ENCODE peak calls at places on chromosomes 6 and 20, in six cellular contexts. C, T, W, L, K and X are unnamed samples.

GRCh38 chr6:30259140-30260035 is 46.2 kb upstream of the TRIM26 start:
- DNase-seq in C (peak; percentile 83), T (peak; percentile 90), W (peak; percentile 18), L (peak; percentile 74), K (peak; percentile 38), X (no peak)

GRCh38 chr6:121652726-121653623 is 217.5 kb downstream of the GJA1 start:
- DNase-seq in C (no peak), T (peak; percentile 10), W (no peak), L (no peak), K (no peak), X (no peak)

GRCh38 chr6:12083763-12084162 is 71.7 kb downstream of the HIVEP1 start:
- DNase-seq in C (no peak), T (no peak), W (no peak), L (no peak), K (no peak), X (no peak)

GRCh38 chr6:119119989-119120388 is 41.5 kb upstream of the FAM184A start:
- DNase-seq in C (no peak), T (no peak), W (no peak), L (no peak), K (no peak), X (peak; percentile 74)

GRCh38 chr6:150301871-150302800 is 66.7 kb upstream of the IYD start:
- DNase-seq in C (peak; percentile 2), T (no peak), W (peak; percentile 30), L (no peak), K (no peak), X (no peak)

GRCh38 chr6:57261896-57262295 is 39.8 kb upstream of the RAB23 start:
- DNase-seq in C (no peak), T (no peak), W (no peak), L (no peak), K (no peak), X (no peak)

GRCh38 chr20:7926767-7927166 is 13.5 kb downstream of the HAO1 start:
- DNase-seq in C (peak; percentile 23), T (peak; percentile 10), W (no peak), L (no peak), K (no peak), X (no peak)

GRCh38 chr20:6886065-6886729 is 118.7 kb downstream of the BMP2 start:
- DNase-seq in C (no peak), T (no peak), W (no peak), L (no peak), K (no peak), X (no peak)

GRCh38 chr6:56932891-56933473 is 21.9 kb upstream of the BEND6 start:
- DNase-seq in C (no peak), T (no peak), W (no peak), L (no peak), K (no peak), X (no peak)

GRCh38 chr6:136551103-136551502 is 881 bp upstream of the MAP7 start:
- DNase-seq in C (no peak), T (peak; percentile 41), W (peak; percentile 17), L (no peak), K (no peak), X (no peak)

GRCh38 chr6:11732036-11732545 is 46.5 kb downstream of the ADTRP start:
- DNase-seq in C (no peak), T (no peak), W (no peak), L (peak; percentile 99), K (no peak), X (peak; percentile 99)

GRCh38 chr6:169520104-169520503 is 181.7 kb downstream of the WDR27 start:
- DNase-seq in C (no peak), T (no peak), W (no peak), L (no peak), K (no peak), X (no peak)

GRCh38 chr6:2209226-2209809 is 36.1 kb downstream of the GMDS start:
- DNase-seq in C (peak; percentile 72), T (peak; percentile 40), W (peak; percentile 49), L (peak; percentile 15), K (peak; percentile 50), X (peak; percentile 48)

GRCh38 chr6:170296423-170296745 is 5.5 kb upstream of the DLL1 start:
- DNase-seq in C (no peak), T (peak; percentile 60), W (no peak), L (no peak), K (no peak), X (no peak)

GRCh38 chr20:10217517-10218410 is 866 bp upstream of the SNAP25 start:
- DNase-seq in C (no peak), T (peak; percentile 77), W (no peak), L (no peak), K (no peak), X (no peak)

GRCh38 chr6:128569737-128570438 is 49.5 kb upstream of the PTPRK start:
- DNase-seq in C (no peak), T (no peak), W (no peak), L (no peak), K (peak; percentile 29), X (no peak)

GRCh38 chr20:35523298-35523888 is 6.1 kb downstream of the C20orf173 start:
- DNase-seq in C (peak; percentile 47), T (peak; percentile 43), W (peak; percentile 66), L (no peak), K (no peak), X (no peak)

GRCh38 chr6:107743311-107743710 is 80.8 kb downstream of the SCML4 start:
- DNase-seq in C (no peak), T (no peak), W (no peak), L (no peak), K (no peak), X (no peak)

GRCh38 chr6:56897789-56898509 is 57.0 kb upstream of the BEND6 start:
- DNase-seq in C (no peak), T (no peak), W (no peak), L (no peak), K (no peak), X (no peak)

GRCh38 chr6:30814137-30815084 is 69.9 kb upstream of the DDR1 start:
- DNase-seq in C (no peak), T (no peak), W (peak; percentile 64), L (no peak), K (no peak), X (peak; percentile 62)

GRCh38 chr6:167350731-167351655 is 26.1 kb downstream of the TTLL2 start:
- DNase-seq in C (no peak), T (peak; percentile 80), W (peak; percentile 60), L (peak; percentile 11), K (peak; percentile 89), X (peak; percentile 51)

GRCh38 chr6:156065838-156066237 is 610.2 kb upstream of the NOX3 start:
- DNase-seq in C (no peak), T (no peak), W (no peak), L (no peak), K (no peak), X (no peak)

GRCh38 chr6:164210323-164210722 is 795.8 kb downstream of the QKI start:
- DNase-seq in C (no peak), T (no peak), W (no peak), L (no peak), K (no peak), X (no peak)

GRCh38 chr20:34747479-34747878 is 43.3 kb downstream of the TP53INP2 start:
- DNase-seq in C (no peak), T (no peak), W (no peak), L (no peak), K (no peak), X (no peak)

GRCh38 chr20:965956-966355 is 36.2 kb downstream of the RSPO4 start:
- DNase-seq in C (no peak), T (no peak), W (no peak), L (no peak), K (no peak), X (no peak)

GRCh38 chr6:138662474-138662873 is 111.1 kb upstream of the CCDC28A start:
- DNase-seq in C (peak; percentile 53), T (no peak), W (no peak), L (no peak), K (no peak), X (no peak)

GRCh38 chr6:118706702-118707101 is 55.3 kb upstream of the CEP85L start:
- DNase-seq in C (no peak), T (no peak), W (no peak), L (no peak), K (no peak), X (no peak)

GRCh38 chr6:158047120-158047518 is 65.5 kb downstream of the SYNJ2 start:
- DNase-seq in C (no peak), T (no peak), W (no peak), L (no peak), K (no peak), X (no peak)

GRCh38 chr20:38804682-38805501 is 605 bp upstream of the PPP1R16B start:
- DNase-seq in C (no peak), T (no peak), W (peak; percentile 28), L (peak; percentile 65), K (peak; percentile 70), X (no peak)

GRCh38 chr20:37358366-37359150 is 12.6 kb downstream of the SRC start:
- DNase-seq in C (no peak), T (peak; percentile 19), W (no peak), L (no peak), K (no peak), X (no peak)
- H3K27ac ChIP-seq in C (no peak overlapping the region), T (no peak overlapping the region), W (no peak overlapping the region), L (no peak overlapping the region), K (no peak overlapping the region), X (peak overlapping the region; percentile 21)

GRCh38 chr6:4929319-4929718 is 74.5 kb downstream of the RPP40 start:
- DNase-seq in C (no peak), T (no peak), W (no peak), L (no peak), K (no peak), X (no peak)

GRCh38 chr6:4931530-4932505 is 72.0 kb downstream of the RPP40 start:
- DNase-seq in C (peak; percentile 74), T (no peak), W (no peak), L (no peak), K (no peak), X (no peak)

GRCh38 chr6:4930025-4930692 is 73.7 kb downstream of the RPP40 start:
- DNase-seq in C (no peak), T (no peak), W (no peak), L (no peak), K (no peak), X (no peak)

GRCh38 chr6:4925580-4925979 is 78.3 kb downstream of the RPP40 start:
- DNase-seq in C (no peak), T (no peak), W (no peak), L (no peak), K (peak; percentile 56), X (no peak)

GRCh38 chr6:4928426-4928825 is 75.4 kb downstream of the RPP40 start:
- DNase-seq in C (no peak), T (no peak), W (peak; percentile 80), L (no peak), K (no peak), X (no peak)
- TF ChIP-seq GABPA in C (no peak), T (no peak), W (peak; percentile 30), L (no peak), K (no peak), X (no peak)

GRCh38 chr6:42440027-42440426 is 11.7 kb downstream of the TRERF1 start:
- DNase-seq in C (no peak), T (no peak), W (no peak), L (no peak), K (no peak), X (no peak)
- H3K27ac ChIP-seq in C (no peak overlapping the region), T (no peak overlapping the region), W (no peak overlapping the region), L (no peak overlapping the region), K (no peak overlapping the region), X (peak overlapping the region; percentile 20)

DNA sequence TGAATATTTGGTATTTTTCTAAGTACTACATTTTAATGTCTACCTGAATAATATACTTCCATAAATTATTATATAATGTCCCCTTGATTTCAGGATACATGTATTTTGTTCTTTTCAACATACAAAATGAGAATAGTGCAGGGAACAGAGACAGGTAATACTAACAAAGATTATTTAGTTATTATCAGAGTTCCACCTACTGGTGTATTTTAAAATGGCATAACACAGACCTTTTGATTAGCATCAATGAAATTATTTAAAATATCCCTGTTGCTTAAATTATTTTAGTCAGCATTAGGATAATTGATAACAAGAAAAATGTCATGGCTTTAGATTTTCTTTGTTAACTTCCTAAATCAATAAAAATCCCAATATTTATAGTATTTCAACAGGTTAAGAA is 184.0 kb downstream of the PRDM13 start:
- DNase-seq in C (no peak), T (no peak), W (no peak), L (no peak), K (no peak), X (no peak)
- TF ChIP-seq GABPA in C (no peak), T (no peak), W (no peak), L (no peak), K (no peak), X (no peak)